ENCODE peak calls at places on chromosome 19, in six cellular contexts. R is heart left ventricle, N is upper lobe of left lung, W is body of pancreas, Y is ovary, J is esophagus muscularis mucosa. U is an unnamed sample.

GRCh38 chr19:3358919-3359849 is 7.2 kb upstream of the NFIC start:
- DNase-seq in W (peak), R (peak), Y (peak), J (no peak), N (peak), U (peak)

GRCh38 chr19:47766670-47767069 is 11.8 kb upstream of the SELENOW start:
- DNase-seq in J (no peak), N (no peak), W (no peak), R (no peak), Y (no peak), U (no peak)

GRCh38 chr19:41870401-41870873 is 6.6 kb upstream of the CD79A start:
- DNase-seq in W (no peak), R (no peak), Y (no peak), N (no peak), J (no peak), U (no peak)

GRCh38 chr19:33532859-33533455 is 11.4 kb upstream of the PEPD start:
- DNase-seq in W (no peak), N (no peak), R (no peak), J (no peak), Y (no peak), U (no peak)

GRCh38 chr19:4267101-4267900 is 11.8 kb upstream of the SHD start:
- DNase-seq in N (peak), J (no peak), Y (peak), R (no peak), W (peak), U (peak)

GRCh38 chr19:10126213-10126639 is 6.5 kb upstream of the EIF3G start:
- DNase-seq in W (no peak), N (no peak), Y (no peak), J (no peak), R (no peak), U (no peak)

GRCh38 chr19:19866599-19867248 is 1.0 kb downstream of the ZNF253 start:
- DNase-seq in N (no peak), Y (no peak), R (no peak), W (peak), J (no peak), U (peak)

GRCh38 chr19:54207908-54208783 is 7.5 kb downstream of the RPS9 start:
- DNase-seq in R (peak), N (peak), J (peak), W (peak), Y (peak), U (peak)

GRCh38 chr19:7783991-7784421 is 21.0 kb downstream of the CLEC4M start:
- DNase-seq in N (no peak), J (no peak), Y (no peak), R (no peak), W (peak), U (no peak)

GRCh38 chr19:34867631-34868030 is 59.1 kb upstream of the ZNF30 start:
- DNase-seq in R (no peak), N (no peak), J (no peak), Y (no peak), W (no peak), U (no peak)
- TF ChIP-seq POLR2A in R (no peak), N (no peak), J (no peak), Y (no peak), W (no peak), U (no peak)

DNA sequence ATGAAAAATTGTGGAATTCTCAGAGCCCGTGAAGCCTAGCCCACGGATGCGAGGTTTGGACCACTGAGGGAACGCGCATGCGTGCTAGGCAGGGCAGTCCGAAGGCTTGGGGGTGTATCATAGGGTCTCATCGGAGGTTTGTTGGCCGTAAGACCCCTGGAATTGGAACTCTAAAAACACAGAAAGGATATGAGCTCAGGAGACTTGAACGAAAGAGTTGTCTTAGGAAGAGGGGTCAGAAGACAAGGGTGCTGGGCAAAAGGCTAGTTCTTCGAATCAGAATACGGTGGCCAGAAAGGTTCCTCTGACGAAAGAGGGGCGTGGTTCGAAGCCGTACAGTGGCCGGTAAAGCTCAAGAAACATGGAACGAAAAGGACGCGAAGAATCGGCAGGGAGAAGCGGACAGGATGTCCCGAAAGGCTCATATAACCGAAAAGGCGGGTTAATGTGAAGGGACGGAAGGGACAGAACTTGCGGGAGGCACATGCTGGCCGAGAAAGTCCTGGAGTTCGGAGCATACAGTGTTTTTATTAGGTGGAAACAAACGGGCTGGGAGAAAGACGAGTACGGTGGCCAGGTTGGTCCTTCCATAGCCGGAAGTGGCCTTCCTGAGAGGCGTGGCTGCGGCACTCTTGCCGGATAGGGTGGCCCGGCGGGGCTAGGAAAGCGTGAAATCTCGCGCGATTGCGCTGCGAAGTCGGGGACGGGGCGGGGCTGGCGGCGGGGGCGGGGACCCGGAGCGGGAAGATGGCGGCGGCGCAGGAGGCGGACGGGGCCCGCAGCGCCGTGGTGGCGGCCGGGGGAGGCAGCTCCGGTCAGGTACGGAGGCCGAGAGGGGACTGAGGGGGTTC is at the start of gene CLPTM1:
- DNase-seq in R (peak), J (peak), W (peak), N (peak), Y (peak), U (peak)
- TF ChIP-seq POLR2A in R (peak), J (peak), W (peak), N (peak), Y (peak), U (peak)

GRCh38 chr19:50833802-50834167 is 411 bp upstream of the KLK15 start:
- DNase-seq in J (no peak), N (no peak), R (no peak), Y (no peak), W (no peak), U (no peak)

GRCh38 chr19:50836543-50837195 is 3.3 kb upstream of the KLK15 start:
- DNase-seq in W (no peak), R (no peak), Y (no peak), N (no peak), J (no peak), U (no peak)

GRCh38 chr19:50835103-50835784 is 1.9 kb upstream of the KLK15 start:
- DNase-seq in R (no peak), W (peak), J (no peak), Y (no peak), N (no peak), U (no peak)

GRCh38 chr19:50837300-50837699 is 3.9 kb upstream of the KLK15 start:
- DNase-seq in R (no peak), J (no peak), Y (no peak), W (no peak), N (no peak), U (no peak)

DNA sequence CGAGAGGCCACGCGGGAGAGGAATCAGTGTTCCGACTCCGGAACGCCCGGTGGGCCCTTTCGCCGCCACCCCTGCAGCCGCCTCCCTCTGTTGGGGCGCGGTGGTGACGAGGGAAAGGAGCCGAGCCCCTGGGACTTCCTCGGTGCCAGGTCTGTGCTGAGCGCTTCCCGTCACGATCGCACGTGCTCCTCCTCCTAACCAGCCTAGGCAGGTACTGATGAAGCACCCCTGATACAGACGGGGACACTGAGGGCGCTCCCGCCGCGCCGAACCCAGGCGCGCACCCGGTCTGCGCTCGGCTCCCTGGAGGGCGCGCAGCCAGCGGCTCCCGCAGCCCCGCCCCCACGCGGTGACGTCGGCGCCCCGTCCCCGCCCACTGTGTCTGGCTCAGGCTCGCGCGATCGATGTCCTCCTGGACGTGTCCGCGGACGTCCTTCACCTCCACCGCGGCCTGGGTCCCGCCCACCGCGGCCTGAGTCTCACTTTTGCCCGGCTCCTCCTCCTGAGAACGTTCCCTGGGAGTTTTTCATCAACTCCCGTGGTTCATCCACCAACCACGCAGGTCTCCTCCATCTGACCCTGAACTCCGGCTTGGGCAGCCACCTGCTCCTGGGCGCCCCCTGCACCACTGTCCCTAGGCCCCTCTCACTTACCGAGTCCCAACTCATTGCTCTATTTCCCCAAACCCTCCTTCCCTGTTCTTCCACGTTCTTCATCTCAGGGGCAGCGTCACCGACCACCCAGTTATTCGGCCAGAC is 2.6 kb upstream of the KLK15 start:
- DNase-seq in W (peak), N (peak), R (peak), J (no peak), Y (peak), U (peak)
- TF ChIP-seq POLR2A in W (peak), N (no peak), R (peak), J (no peak), Y (no peak), U (no peak)

GRCh38 chr19:14166448-14166847 is 30.1 kb upstream of the ASF1B start:
- DNase-seq in W (no peak), R (no peak), J (no peak), N (no peak), Y (no peak), U (no peak)

GRCh38 chr19:14164088-14164487 is 27.7 kb upstream of the ASF1B start:
- DNase-seq in Y (no peak), W (no peak), R (no peak), N (no peak), J (no peak), U (no peak)

GRCh38 chr19:14165986-14166385 is 29.6 kb upstream of the ASF1B start:
- DNase-seq in W (no peak), J (no peak), Y (no peak), R (no peak), N (no peak), U (no peak)

GRCh38 chr19:14162871-14163297 is 26.5 kb upstream of the ASF1B start:
- DNase-seq in J (no peak), W (no peak), Y (no peak), N (no peak), R (no peak), U (no peak)

GRCh38 chr19:14164724-14165493 is 28.5 kb upstream of the ASF1B start:
- DNase-seq in J (no peak), Y (no peak), W (no peak), R (no peak), N (no peak), U (no peak)
- TF ChIP-seq POLR2A in J (no peak), Y (no peak), W (no peak), R (no peak), N (no peak), U (no peak)

GRCh38 chr19:43976732-43977131 is 7.3 kb upstream of the ZNF155 start:
- DNase-seq in J (no peak), R (no peak), Y (no peak), W (no peak), N (no peak), U (no peak)
- TF ChIP-seq POLR2A in J (no peak), R (no peak), Y (no peak), W (no peak), N (no peak), U (no peak)